ENCODE peak calls at places on chromosomes 2 and 18, in ten cellular contexts. W is NCI-H748 treated with DMSO at 0.1 percent for 48 hours; V is NCI-H446 treated with DMSO at 0.1 percent for 48 hours; A is activated CD4-positive, alpha-beta T cell treated with anti-CD3 and anti-CD28 coated beads for 1 hour; H is GM03348; F is stimulated activated CD4-positive, alpha-beta T cell treated with anti-CD3 and anti-CD28 coated beads, TNF-alpha, amount 100 ng/mL, for 48 hours; E is activated T-cell treated with anti-CD3 and anti-CD28 coated beads for 48 hours; P is BE2C; O is stimulated activated naive CD4-positive, alpha-beta T cell treated with Interleukin-2 at 50 U/mL for 16 hours; R is CD8-positive, alpha-beta memory T cell. Q is an unnamed sample.

GRCh38 chr2:158999458-158999857 is 31.0 kb downstream of the TANC1 start:
- DNase-seq in F (no peak), O (no peak), H (peak; percentile 21), A (no peak), V (no peak), R (no peak), E (no peak), P (no peak), W (no peak), Q (no peak)

GRCh38 chr18:7577706-7578105 is 10.6 kb downstream of the PTPRM start:
- DNase-seq in V (no peak), O (no peak), P (no peak), W (no peak), A (no peak), R (no peak), F (no peak), H (peak; percentile 72), E (no peak), Q (no peak)

GRCh38 chr2:45812039-45812500 is 160.6 kb downstream of the PRKCE start:
- DNase-seq in V (no peak), O (no peak), A (no peak), H (no peak), E (no peak), W (no peak), R (no peak), P (no peak), F (no peak), Q (peak; percentile 86)

GRCh38 chr2:74533464-74533863 is 3.7 kb downstream of the HTRA2 start:
- DNase-seq in W (no peak), V (no peak), A (no peak), F (no peak), O (no peak), H (no peak), R (no peak), P (no peak), E (no peak), Q (no peak)

GRCh38 chr2:238007924-238008323 is 41.1 kb downstream of the UBE2F start:
- DNase-seq in H (no peak), E (no peak), F (no peak), R (no peak), W (no peak), P (no peak), O (no peak), A (no peak), V (no peak), Q (no peak)

GRCh38 chr18:12254137-12254819 is at the start of gene CIDEA:
- DNase-seq in A (no peak), F (no peak), P (peak; percentile 30), E (no peak), H (peak; percentile 53), O (no peak), V (no peak), R (no peak), W (no peak), Q (no peak)

GRCh38 chr2:226031078-226031937 is 631.8 kb downstream of the NYAP2 start:
- DNase-seq in H (peak; percentile 80), W (peak; percentile 51), A (no peak), F (peak; percentile 27), R (no peak), P (peak; percentile 52), V (peak; percentile 39), E (peak; percentile 31), O (no peak), Q (peak; percentile 60)

GRCh38 chr2:233025706-233026105 is 6.8 kb upstream of the NEU2 start:
- DNase-seq in A (no peak), P (no peak), E (no peak), V (no peak), R (no peak), F (no peak), O (no peak), H (peak; percentile 27), W (no peak), Q (no peak)

GRCh38 chr2:202574541-202574940 is 60.2 kb upstream of the FAM117B start:
- DNase-seq in V (no peak), H (no peak), O (no peak), E (no peak), A (no peak), W (no peak), R (no peak), P (no peak), F (no peak), Q (no peak)

GRCh38 chr2:149041482-149041881 is 3.0 kb downstream of the LYPD6B start:
- DNase-seq in O (no peak), A (no peak), W (no peak), H (no peak), F (no peak), R (no peak), E (no peak), P (no peak), V (no peak), Q (no peak)

GRCh38 chr2:96927420-96928171 is 57.7 kb upstream of the SEMA4C start:
- DNase-seq in F (no peak), P (no peak), H (peak; percentile 64), E (no peak), O (no peak), W (no peak), V (peak; percentile 59), R (peak; percentile 24), A (no peak), Q (peak; percentile 66)

GRCh38 chr2:198117397-198118041 is 313.1 kb downstream of the PLCL1 start:
- DNase-seq in P (no peak), W (no peak), A (no peak), E (no peak), R (no peak), V (no peak), H (no peak), O (no peak), F (no peak), Q (no peak)

GRCh38 chr2:105487142-105488069 is 88.6 kb upstream of the FHL2 start:
- DNase-seq in P (no peak), O (no peak), W (no peak), V (no peak), H (peak; percentile 83), F (no peak), E (no peak), R (no peak), A (no peak), Q (no peak)

GRCh38 chr2:239348563-239349447 is 52.0 kb downstream of the HDAC4 start:
- DNase-seq in A (no peak), R (no peak), E (no peak), F (no peak), P (peak; percentile 43), H (no peak), O (no peak), W (no peak), V (no peak), Q (no peak)

GRCh38 chr2:125296742-125297141 is 1271.7 kb downstream of the CNTNAP5 start:
- DNase-seq in W (no peak), H (no peak), A (no peak), O (no peak), P (no peak), E (no peak), V (no peak), R (no peak), F (no peak), Q (no peak)

GRCh38 chr2:131148426-131148825 is 43.3 kb downstream of the PLEKHB2 start:
- DNase-seq in H (no peak), V (no peak), F (no peak), E (no peak), O (no peak), W (no peak), A (no peak), P (peak; percentile 52), R (no peak), Q (peak; percentile 4)

GRCh38 chr2:84302513-84303412 is 156.3 kb downstream of the SUCLG1 start:
- DNase-seq in P (peak; percentile 22), W (peak; percentile 31), V (peak; percentile 26), O (peak; percentile 9), H (peak; percentile 82), A (no peak), F (peak; percentile 16), E (peak; percentile 9), R (no peak), Q (peak; percentile 52)

GRCh38 chr2:45882707-45883106 is 231.2 kb downstream of the PRKCE start:
- DNase-seq in O (no peak), V (peak; percentile 86), E (no peak), H (peak; percentile 44), R (no peak), A (no peak), W (no peak), F (no peak), P (peak; percentile 86), Q (peak; percentile 61)

GRCh38 chr2:201938151-201938815 is 95.4 kb upstream of the FZD7 start:
- DNase-seq in H (peak; percentile 60), A (no peak), R (no peak), V (no peak), P (no peak), W (no peak), E (no peak), F (no peak), O (no peak), Q (no peak)